ENCODE peak calls at places on chromosomes 11 and 22, in eight cellular contexts. One of them, this sample, is unnamed.

GRCh38 chr11:35919244-35919643 is 24.6 kb upstream of the LDLRAD3 start:
- DNase-seq in HEK293T: no peak
- DNase-seq in mammary epithelial cell: peak; percentile 77
- DNase-seq in kidney tubule cell: peak; percentile 8
- DNase-seq in GM04503: no peak
- DNase-seq in effector memory CD4-positive, alpha-beta T cell: no peak
- DNase-seq in activated CD4-positive, alpha-beta T cell treated with anti-CD3 and anti-CD28 coated beads, Interleukin-2, amount 50 U/mL, for 1 hour: no peak
- DNase-seq in left colon: no peak
- DNase-seq in this sample: no peak

GRCh38 chr11:36492724-36493304 is 17.3 kb downstream of the TRAF6 start:
- DNase-seq in HEK293T: peak; percentile 50
- DNase-seq in mammary epithelial cell: peak; percentile 26
- DNase-seq in kidney tubule cell: peak; percentile 52
- DNase-seq in GM04503: no peak
- DNase-seq in effector memory CD4-positive, alpha-beta T cell: peak; percentile 8
- DNase-seq in activated CD4-positive, alpha-beta T cell treated with anti-CD3 and anti-CD28 coated beads, Interleukin-2, amount 50 U/mL, for 1 hour: no peak
- DNase-seq in left colon: no peak
- DNase-seq in this sample: peak; percentile 76

GRCh38 chr22:42924436-42924835 is 67.4 kb upstream of the ARFGAP3 start:
- DNase-seq in HEK293T: no peak
- DNase-seq in mammary epithelial cell: no peak
- DNase-seq in kidney tubule cell: no peak
- DNase-seq in GM04503: no peak
- DNase-seq in effector memory CD4-positive, alpha-beta T cell: no peak
- DNase-seq in activated CD4-positive, alpha-beta T cell treated with anti-CD3 and anti-CD28 coated beads, Interleukin-2, amount 50 U/mL, for 1 hour: no peak
- DNase-seq in left colon: no peak
- DNase-seq in this sample: no peak

GRCh38 chr11:78400116-78400515 is 17.5 kb downstream of the GAB2 start:
- DNase-seq in HEK293T: no peak
- DNase-seq in mammary epithelial cell: no peak
- DNase-seq in kidney tubule cell: no peak
- DNase-seq in GM04503: no peak
- DNase-seq in effector memory CD4-positive, alpha-beta T cell: no peak
- DNase-seq in activated CD4-positive, alpha-beta T cell treated with anti-CD3 and anti-CD28 coated beads, Interleukin-2, amount 50 U/mL, for 1 hour: no peak
- DNase-seq in left colon: no peak
- DNase-seq in this sample: no peak

GRCh38 chr22:30694638-30695350 is at the start of gene OSBP2:
- DNase-seq in HEK293T: peak; percentile 77
- DNase-seq in mammary epithelial cell: no peak
- DNase-seq in kidney tubule cell: peak; percentile 41
- DNase-seq in GM04503: no peak
- DNase-seq in effector memory CD4-positive, alpha-beta T cell: no peak
- DNase-seq in activated CD4-positive, alpha-beta T cell treated with anti-CD3 and anti-CD28 coated beads, Interleukin-2, amount 50 U/mL, for 1 hour: peak; percentile 36
- DNase-seq in left colon: peak; percentile 62
- DNase-seq in this sample: peak; percentile 22

GRCh38 chr22:42842658-42843370 is 14.3 kb downstream of the ARFGAP3 start:
- DNase-seq in HEK293T: no peak
- DNase-seq in mammary epithelial cell: no peak
- DNase-seq in kidney tubule cell: peak; percentile 48
- DNase-seq in GM04503: no peak
- DNase-seq in effector memory CD4-positive, alpha-beta T cell: no peak
- DNase-seq in activated CD4-positive, alpha-beta T cell treated with anti-CD3 and anti-CD28 coated beads, Interleukin-2, amount 50 U/mL, for 1 hour: no peak
- DNase-seq in left colon: no peak
- DNase-seq in this sample: no peak

GRCh38 chr11:116166788-116167465 is 605.9 kb downstream of the BUD13 start:
- DNase-seq in HEK293T: no peak
- DNase-seq in mammary epithelial cell: no peak
- DNase-seq in kidney tubule cell: peak; percentile 23
- DNase-seq in GM04503: no peak
- DNase-seq in effector memory CD4-positive, alpha-beta T cell: no peak
- DNase-seq in activated CD4-positive, alpha-beta T cell treated with anti-CD3 and anti-CD28 coated beads, Interleukin-2, amount 50 U/mL, for 1 hour: no peak
- DNase-seq in left colon: no peak
- DNase-seq in this sample: no peak

GRCh38 chr22:47154621-47155081 is 392.2 kb downstream of the TBC1D22A start:
- DNase-seq in HEK293T: no peak
- DNase-seq in mammary epithelial cell: peak; percentile 67
- DNase-seq in kidney tubule cell: no peak
- DNase-seq in GM04503: peak; percentile 34
- DNase-seq in effector memory CD4-positive, alpha-beta T cell: no peak
- DNase-seq in activated CD4-positive, alpha-beta T cell treated with anti-CD3 and anti-CD28 coated beads, Interleukin-2, amount 50 U/mL, for 1 hour: no peak
- DNase-seq in left colon: no peak
- DNase-seq in this sample: no peak

GRCh38 chr11:76702378-76703128 is 32.0 kb upstream of the LRRC32 start:
- DNase-seq in HEK293T: no peak
- DNase-seq in mammary epithelial cell: no peak
- DNase-seq in kidney tubule cell: no peak
- DNase-seq in GM04503: no peak
- DNase-seq in effector memory CD4-positive, alpha-beta T cell: no peak
- DNase-seq in activated CD4-positive, alpha-beta T cell treated with anti-CD3 and anti-CD28 coated beads, Interleukin-2, amount 50 U/mL, for 1 hour: no peak
- DNase-seq in left colon: no peak
- DNase-seq in this sample: no peak

GRCh38 chr11:26931248-26931631 is 62.7 kb upstream of the FIBIN start:
- DNase-seq in HEK293T: no peak
- DNase-seq in mammary epithelial cell: no peak
- DNase-seq in kidney tubule cell: peak; percentile 29
- DNase-seq in GM04503: peak; percentile 55
- DNase-seq in effector memory CD4-positive, alpha-beta T cell: no peak
- DNase-seq in activated CD4-positive, alpha-beta T cell treated with anti-CD3 and anti-CD28 coated beads, Interleukin-2, amount 50 U/mL, for 1 hour: no peak
- DNase-seq in left colon: no peak
- DNase-seq in this sample: no peak

GRCh38 chr11:976431-977160 is 50.9 kb downstream of the AP2A2 start:
- DNase-seq in HEK293T: no peak
- DNase-seq in mammary epithelial cell: peak; percentile 12
- DNase-seq in kidney tubule cell: no peak
- DNase-seq in GM04503: peak; percentile 28
- DNase-seq in effector memory CD4-positive, alpha-beta T cell: no peak
- DNase-seq in activated CD4-positive, alpha-beta T cell treated with anti-CD3 and anti-CD28 coated beads, Interleukin-2, amount 50 U/mL, for 1 hour: no peak
- DNase-seq in left colon: no peak
- DNase-seq in this sample: no peak

GRCh38 chr22:26330971-26331625 is 98.0 kb upstream of the ASPHD2 start:
- DNase-seq in HEK293T: peak; percentile 85
- DNase-seq in mammary epithelial cell: peak; percentile 57
- DNase-seq in kidney tubule cell: peak; percentile 66
- DNase-seq in GM04503: no peak
- DNase-seq in effector memory CD4-positive, alpha-beta T cell: peak; percentile 34
- DNase-seq in activated CD4-positive, alpha-beta T cell treated with anti-CD3 and anti-CD28 coated beads, Interleukin-2, amount 50 U/mL, for 1 hour: peak; percentile 50
- DNase-seq in left colon: peak; percentile 68
- DNase-seq in this sample: peak; percentile 51

GRCh38 chr22:23685205-23685784 is 5.5 kb upstream of the RGL4 start:
- DNase-seq in HEK293T: no peak
- DNase-seq in mammary epithelial cell: peak; percentile 6
- DNase-seq in kidney tubule cell: peak; percentile 32
- DNase-seq in GM04503: no peak
- DNase-seq in effector memory CD4-positive, alpha-beta T cell: no peak
- DNase-seq in activated CD4-positive, alpha-beta T cell treated with anti-CD3 and anti-CD28 coated beads, Interleukin-2, amount 50 U/mL, for 1 hour: no peak
- DNase-seq in left colon: no peak
- DNase-seq in this sample: no peak

GRCh38 chr11:71301046-71301857 is 48.9 kb upstream of the SHANK2 start:
- DNase-seq in HEK293T: no peak
- DNase-seq in mammary epithelial cell: no peak
- DNase-seq in kidney tubule cell: no peak
- DNase-seq in GM04503: no peak
- DNase-seq in effector memory CD4-positive, alpha-beta T cell: no peak
- DNase-seq in activated CD4-positive, alpha-beta T cell treated with anti-CD3 and anti-CD28 coated beads, Interleukin-2, amount 50 U/mL, for 1 hour: no peak
- DNase-seq in left colon: no peak
- DNase-seq in this sample: no peak

GRCh38 chr11:118497831-118498230 is 29.4 kb upstream of the TTC36 start:
- DNase-seq in HEK293T: no peak
- DNase-seq in mammary epithelial cell: no peak
- DNase-seq in kidney tubule cell: no peak
- DNase-seq in GM04503: peak; percentile 28
- DNase-seq in effector memory CD4-positive, alpha-beta T cell: no peak
- DNase-seq in activated CD4-positive, alpha-beta T cell treated with anti-CD3 and anti-CD28 coated beads, Interleukin-2, amount 50 U/mL, for 1 hour: no peak
- DNase-seq in left colon: no peak
- DNase-seq in this sample: no peak

GRCh38 chr22:26464312-26464711 is 19.3 kb downstream of the HPS4 start:
- DNase-seq in HEK293T: no peak
- DNase-seq in mammary epithelial cell: no peak
- DNase-seq in kidney tubule cell: peak; percentile 39
- DNase-seq in GM04503: peak; percentile 65
- DNase-seq in effector memory CD4-positive, alpha-beta T cell: no peak
- DNase-seq in activated CD4-positive, alpha-beta T cell treated with anti-CD3 and anti-CD28 coated beads, Interleukin-2, amount 50 U/mL, for 1 hour: no peak
- DNase-seq in left colon: no peak
- DNase-seq in this sample: no peak

GRCh38 chr11:10473371-10473770 is 18.3 kb downstream of the AMPD3 start:
- DNase-seq in HEK293T: no peak
- DNase-seq in mammary epithelial cell: no peak
- DNase-seq in kidney tubule cell: no peak
- DNase-seq in GM04503: no peak
- DNase-seq in effector memory CD4-positive, alpha-beta T cell: no peak
- DNase-seq in activated CD4-positive, alpha-beta T cell treated with anti-CD3 and anti-CD28 coated beads, Interleukin-2, amount 50 U/mL, for 1 hour: no peak
- DNase-seq in left colon: no peak
- DNase-seq in this sample: no peak

GRCh38 chr11:35173011-35173511 is 34.1 kb downstream of the CD44 start:
- DNase-seq in HEK293T: no peak
- DNase-seq in mammary epithelial cell: no peak
- DNase-seq in kidney tubule cell: no peak
- DNase-seq in GM04503: no peak
- DNase-seq in effector memory CD4-positive, alpha-beta T cell: no peak
- DNase-seq in activated CD4-positive, alpha-beta T cell treated with anti-CD3 and anti-CD28 coated beads, Interleukin-2, amount 50 U/mL, for 1 hour: no peak
- DNase-seq in left colon: peak; percentile 41
- DNase-seq in this sample: peak; percentile 77

GRCh38 chr11:2687782-2688191 is 12.0 kb downstream of the KCNQ1OT1 start:
- DNase-seq in HEK293T: no peak
- DNase-seq in mammary epithelial cell: no peak
- DNase-seq in kidney tubule cell: no peak
- DNase-seq in GM04503: no peak
- DNase-seq in effector memory CD4-positive, alpha-beta T cell: no peak
- DNase-seq in activated CD4-positive, alpha-beta T cell treated with anti-CD3 and anti-CD28 coated beads, Interleukin-2, amount 50 U/mL, for 1 hour: no peak
- DNase-seq in left colon: no peak
- DNase-seq in this sample: no peak

GRCh38 chr11:82059505-82059904 is 674.2 kb downstream of the FAM181B start:
- DNase-seq in HEK293T: no peak
- DNase-seq in mammary epithelial cell: no peak
- DNase-seq in kidney tubule cell: no peak
- DNase-seq in GM04503: no peak
- DNase-seq in effector memory CD4-positive, alpha-beta T cell: no peak
- DNase-seq in activated CD4-positive, alpha-beta T cell treated with anti-CD3 and anti-CD28 coated beads, Interleukin-2, amount 50 U/mL, for 1 hour: no peak
- DNase-seq in left colon: no peak
- DNase-seq in this sample: no peak

This sample was measured in HT-29.